ENCODE peak calls at places on chromosomes 11 and 22, in seven cellular contexts. N, L, Q, X, D, K and P are unnamed samples.

GRCh38 chr11:103773059-103773458 is 263.4 kb upstream of the DDI1 start:
- DNase-seq in N (no peak), L (no peak), Q (no peak), X (no peak), D (no peak), K (no peak), P (no peak)

GRCh38 chr11:1749787-1750351 is 526 bp downstream of the IFITM10 start:
- DNase-seq in N (no peak), L (no peak), Q (peak), X (no peak), D (no peak), K (no peak), P (peak)

GRCh38 chr22:31082606-31083376 is 1.7 kb downstream of the SMTN start:
- DNase-seq in N (peak), L (peak), Q (peak), X (no peak), D (peak), K (peak), P (peak)

GRCh38 chr11:60563553-60564235 is 48.5 kb downstream of the MS4A13 start:
- DNase-seq in N (no peak), L (no peak), Q (no peak), X (no peak), D (peak), K (no peak), P (no peak)

GRCh38 chr11:69297926-69298777 is 4.2 kb downstream of the MYEOV start:
- DNase-seq in N (peak), L (no peak), Q (peak), X (peak), D (no peak), K (no peak), P (peak)

GRCh38 chr11:18081551-18081950 is 24.3 kb downstream of the SAAL1 start:
- DNase-seq in N (no peak), L (no peak), Q (no peak), X (no peak), D (no peak), K (no peak), P (no peak)

GRCh38 chr11:121391914-121392313 is 60.2 kb upstream of the SORL1 start:
- DNase-seq in N (no peak), L (no peak), Q (no peak), X (no peak), D (no peak), K (no peak), P (no peak)

GRCh38 chr11:1506981-1507380 is 20.4 kb upstream of the MOB2 start:
- DNase-seq in N (no peak), L (no peak), Q (no peak), X (no peak), D (no peak), K (no peak), P (no peak)

GRCh38 chr11:47864910-47865309 is 16.8 kb upstream of the NUP160 start:
- DNase-seq in N (no peak), L (no peak), Q (no peak), X (no peak), D (no peak), K (no peak), P (no peak)

GRCh38 chr22:46737105-46737975 is 712 bp downstream of the CERK start:
- DNase-seq in N (peak), L (peak), Q (no peak), X (peak), D (no peak), K (peak), P (peak)

GRCh38 chr11:110279881-110280280 is 16.5 kb downstream of the RDX start:
- DNase-seq in N (no peak), L (no peak), Q (no peak), X (no peak), D (no peak), K (no peak), P (no peak)

GRCh38 chr11:125886997-125887372 is 483 bp upstream of the HYLS1 start:
- DNase-seq in N (no peak), L (no peak), Q (no peak), X (peak), D (no peak), K (peak), P (peak)

GRCh38 chr11:2094354-2095197 is 44.6 kb downstream of the IGF2 start:
- DNase-seq in N (no peak), L (no peak), Q (no peak), X (no peak), D (no peak), K (no peak), P (no peak)

GRCh38 chr11:112506852-112507251 is 246.2 kb upstream of the PLET1 start:
- DNase-seq in N (no peak), L (no peak), Q (no peak), X (no peak), D (no peak), K (no peak), P (no peak)

GRCh38 chr22:25382762-25383161 is 163.3 kb downstream of the CRYBB2 start:
- DNase-seq in N (no peak), L (no peak), Q (no peak), X (no peak), D (no peak), K (no peak), P (peak)

GRCh38 chr11:83454674-83455073 is 168.5 kb upstream of the CCDC90B start:
- DNase-seq in N (no peak), L (no peak), Q (no peak), X (no peak), D (no peak), K (no peak), P (no peak)

GRCh38 chr11:93957553-93957952 is 63.6 kb upstream of the HEPHL1 start:
- DNase-seq in N (no peak), L (no peak), Q (no peak), X (no peak), D (no peak), K (no peak), P (no peak)

GRCh38 chr11:69642549-69642912 is 1.6 kb downstream of the CCND1 start:
- DNase-seq in N (peak), L (no peak), Q (no peak), X (no peak), D (no peak), K (peak), P (no peak)

GRCh38 chr11:121446752-121447156 is 5.4 kb upstream of the SORL1 start:
- DNase-seq in N (no peak), L (no peak), Q (no peak), X (no peak), D (peak), K (no peak), P (peak)

GRCh38 chr11:92154611-92155010 is 70.0 kb upstream of the FAT3 start:
- DNase-seq in N (no peak), L (no peak), Q (no peak), X (no peak), D (no peak), K (no peak), P (no peak)

GRCh38 chr11:115778928-115779650 is 274.9 kb upstream of the CADM1 start:
- DNase-seq in N (no peak), L (no peak), Q (no peak), X (no peak), D (no peak), K (no peak), P (no peak)

GRCh38 chr11:74749127-74749964 is 697 bp downstream of the RNF169 start:
- DNase-seq in N (peak), L (peak), Q (no peak), X (peak), D (peak), K (peak), P (no peak)

GRCh38 chr11:43921561-43922294 is 20.7 kb upstream of the C11orf96 start:
- DNase-seq in N (no peak), L (no peak), Q (no peak), X (no peak), D (no peak), K (no peak), P (no peak)

GRCh38 chr11:57348052-57348451 is 9.9 kb downstream of the P2RX3 start:
- DNase-seq in N (no peak), L (no peak), Q (no peak), X (no peak), D (no peak), K (no peak), P (no peak)

GRCh38 chr11:3159296-3160190 is 5.6 kb downstream of the OSBPL5 start:
- DNase-seq in N (no peak), L (no peak), Q (no peak), X (no peak), D (no peak), K (no peak), P (no peak)

GRCh38 chr11:26700536-26701235 is 21.2 kb downstream of the SLC5A12 start:
- DNase-seq in N (no peak), L (no peak), Q (no peak), X (no peak), D (no peak), K (no peak), P (no peak)

GRCh38 chr22:29346659-29347058 is 31.2 kb upstream of the RASL10A start:
- DNase-seq in N (no peak), L (no peak), Q (no peak), X (no peak), D (no peak), K (no peak), P (no peak)

GRCh38 chr11:122758974-122759373 is 79.3 kb upstream of the CRTAM start:
- DNase-seq in N (no peak), L (no peak), Q (no peak), X (no peak), D (no peak), K (no peak), P (peak)

GRCh38 chr11:118156531-118157185 is 4.0 kb upstream of the SCN4B start:
- DNase-seq in N (peak), L (peak), Q (no peak), X (no peak), D (peak), K (peak), P (no peak)

GRCh38 chr11:108906826-108907225 is 242.0 kb downstream of the DDX10 start:
- DNase-seq in N (no peak), L (no peak), Q (no peak), X (no peak), D (no peak), K (no peak), P (peak)

GRCh38 chr11:47400813-47401279 is 7.5 kb upstream of the SLC39A13 start:
- DNase-seq in N (no peak), L (no peak), Q (no peak), X (no peak), D (no peak), K (no peak), P (no peak)

GRCh38 chr11:23948831-23949230 is 548.0 kb upstream of the LUZP2 start:
- DNase-seq in N (no peak), L (no peak), Q (no peak), X (no peak), D (no peak), K (no peak), P (no peak)

GRCh38 chr11:1158681-1159525 is 1.1 kb downstream of the MUC5AC start:
- DNase-seq in N (no peak), L (peak), Q (no peak), X (no peak), D (no peak), K (no peak), P (no peak)

GRCh38 chr22:35397095-35397904 is 2.6 kb upstream of the MCM5 start:
- DNase-seq in N (no peak), L (no peak), Q (no peak), X (no peak), D (no peak), K (no peak), P (peak)

GRCh38 chr11:123116486-123116885 is 54.5 kb upstream of the HSPA8 start:
- DNase-seq in N (no peak), L (no peak), Q (no peak), X (no peak), D (no peak), K (no peak), P (no peak)

GRCh38 chr22:49662681-49663080 is 165.0 kb downstream of the BRD1 start:
- DNase-seq in N (no peak), L (no peak), Q (no peak), X (no peak), D (no peak), K (no peak), P (no peak)

GRCh38 chr22:46006379-46007002 is 29.5 kb upstream of the WNT7B start:
- DNase-seq in N (peak), L (peak), Q (peak), X (peak), D (peak), K (peak), P (peak)

GRCh38 chr11:126383301-126384052 is 28.0 kb downstream of the ST3GAL4 start:
- DNase-seq in N (no peak), L (no peak), Q (no peak), X (no peak), D (no peak), K (no peak), P (no peak)

GRCh38 chr11:65116370-65117205 is 913 bp downstream of the ZNHIT2 start:
- DNase-seq in N (no peak), L (no peak), Q (no peak), X (peak), D (no peak), K (peak), P (no peak)